ENCODE peak calls at places on chromosomes 16 and 17, in nine cellular contexts. M is ascending aorta; N is heart right ventricle; U is NT2/D1; W is mesendoderm; Z is stomach; Y is effector memory CD4-positive, alpha-beta T cell; P is mesenchymal stem cell; E is brain microvascular endothelial cell. I is an unnamed sample. For H3K36me3 and H3K27me3, the result is how much of the 10 kb centered on the place peaks cover.

GRCh38 chr17:78421534-78422266 is 43.3 kb downstream of the PGS1 start:
- DNase-seq in Y (peak), U (peak), P (peak), E (peak), M (peak), Z (peak), N (peak), W (peak), I (peak)

GRCh38 chr17:17728550-17729251 is 47.4 kb downstream of the RAI1 start:
- DNase-seq in W (no peak), N (no peak), U (no peak), M (no peak), E (no peak), Z (peak), Y (no peak), P (no peak), I (no peak)

GRCh38 chr17:81339502-81340296 is 44.6 kb upstream of the SLC38A10 start:
- DNase-seq in P (peak), N (no peak), U (no peak), E (no peak), M (no peak), W (peak), Z (no peak), Y (no peak), I (peak)

GRCh38 chr17:19744922-19745757 is 3.0 kb downstream of the ALDH3A1 start:
- DNase-seq in N (peak), M (peak), Y (peak), U (peak), Z (peak), P (peak), W (peak), E (peak), I (peak)

GRCh38 chr16:1200014-1200627 is 24.9 kb downstream of the TPSG1 start:
- DNase-seq in W (no peak), E (no peak), Z (no peak), U (no peak), N (no peak), Y (no peak), P (no peak), M (no peak), I (peak)

GRCh38 chr17:82871776-82872561 is 32.1 kb upstream of the ZNF750 start:
- DNase-seq in U (no peak), M (no peak), E (no peak), Y (no peak), Z (no peak), N (no peak), P (no peak), W (no peak), I (no peak)

GRCh38 chr16:56589141-56590039 is at the start of gene MT3:
- DNase-seq in W (peak), Y (no peak), N (no peak), E (no peak), U (no peak), Z (no peak), M (peak), P (no peak), I (peak)

GRCh38 chr17:4899341-4900230 is at the start of gene C17orf107:
- DNase-seq in E (peak), N (peak), W (peak), Z (peak), Y (peak), P (no peak), U (no peak), M (peak), I (peak)

GRCh38 chr16:22077700-22078313 is 14.5 kb upstream of the VWA3A start:
- DNase-seq in N (peak), M (peak), Y (peak), P (peak), W (peak), U (peak), E (peak), Z (peak), I (peak)

GRCh38 chr16:53519417-53520091 is 16.5 kb upstream of the AKTIP start:
- DNase-seq in M (no peak), Y (peak), W (no peak), E (no peak), U (no peak), P (no peak), Z (no peak), N (no peak), I (no peak)

GRCh38 chr17:44788139-44788538 is 29.4 kb downstream of the ADAM11 start:
- DNase-seq in W (no peak), U (no peak), M (no peak), E (no peak), P (no peak), Z (no peak), Y (no peak), N (no peak), I (no peak)

GRCh38 chr16:6777624-6778023 is 555.0 kb upstream of the RBFOX1 start:
- DNase-seq in W (no peak), P (no peak), N (no peak), U (no peak), Y (no peak), Z (no peak), M (no peak), E (no peak), I (no peak)

GRCh38 chr16:86074651-86075487 is 175.9 kb downstream of the IRF8 start:
- DNase-seq in N (no peak), U (peak), W (peak), Z (no peak), E (no peak), Y (no peak), P (peak), M (no peak), I (peak)

GRCh38 chr16:81371106-81371505 is 56.3 kb downstream of the GAN start:
- DNase-seq in M (no peak), E (no peak), W (no peak), U (no peak), P (no peak), N (no peak), Y (no peak), Z (no peak), I (no peak)

GRCh38 chr16:81366316-81366932 is 51.7 kb downstream of the GAN start:
- DNase-seq in Y (no peak), N (no peak), U (peak), M (no peak), W (peak), E (peak), P (peak), Z (no peak), I (peak)

GRCh38 chr16:81369888-81370504 is 55.2 kb downstream of the GAN start:
- DNase-seq in P (no peak), N (no peak), Y (no peak), E (no peak), Z (no peak), U (no peak), M (no peak), W (no peak), I (no peak)

GRCh38 chr16:81365731-81366130 is 51.0 kb downstream of the GAN start:
- DNase-seq in P (no peak), N (no peak), M (no peak), W (no peak), Y (no peak), U (no peak), E (no peak), Z (no peak), I (no peak)

DNA sequence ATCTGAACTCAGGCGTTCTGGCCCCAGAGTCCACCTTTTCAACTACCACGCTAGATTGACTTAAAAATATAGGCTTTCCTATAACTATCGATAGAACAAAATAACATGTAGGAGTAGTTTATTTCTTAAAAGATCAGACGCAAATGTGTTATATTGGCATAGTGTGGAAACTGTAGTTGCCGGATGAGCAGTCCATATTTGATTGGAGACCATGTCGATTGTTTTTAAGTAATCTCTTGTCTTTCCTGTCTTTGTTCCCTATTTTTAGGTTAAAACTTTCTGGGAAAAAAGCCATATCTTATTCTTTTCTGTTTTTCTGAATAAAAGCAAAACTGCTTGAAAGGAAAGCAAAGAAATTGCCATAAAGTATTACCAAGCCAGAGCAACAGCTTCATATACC is 53.1 kb downstream of the GAN start:
- DNase-seq in Y (no peak), M (no peak), P (no peak), N (no peak), W (no peak), E (no peak), U (no peak), Z (no peak), I (no peak)
- H3K36me3 ChIP-seq in Y (under half), M (under half), P (half or more), N (half or more), W (under half), E (under half), U (half or more), Z (half or more), I (under half)

DNA sequence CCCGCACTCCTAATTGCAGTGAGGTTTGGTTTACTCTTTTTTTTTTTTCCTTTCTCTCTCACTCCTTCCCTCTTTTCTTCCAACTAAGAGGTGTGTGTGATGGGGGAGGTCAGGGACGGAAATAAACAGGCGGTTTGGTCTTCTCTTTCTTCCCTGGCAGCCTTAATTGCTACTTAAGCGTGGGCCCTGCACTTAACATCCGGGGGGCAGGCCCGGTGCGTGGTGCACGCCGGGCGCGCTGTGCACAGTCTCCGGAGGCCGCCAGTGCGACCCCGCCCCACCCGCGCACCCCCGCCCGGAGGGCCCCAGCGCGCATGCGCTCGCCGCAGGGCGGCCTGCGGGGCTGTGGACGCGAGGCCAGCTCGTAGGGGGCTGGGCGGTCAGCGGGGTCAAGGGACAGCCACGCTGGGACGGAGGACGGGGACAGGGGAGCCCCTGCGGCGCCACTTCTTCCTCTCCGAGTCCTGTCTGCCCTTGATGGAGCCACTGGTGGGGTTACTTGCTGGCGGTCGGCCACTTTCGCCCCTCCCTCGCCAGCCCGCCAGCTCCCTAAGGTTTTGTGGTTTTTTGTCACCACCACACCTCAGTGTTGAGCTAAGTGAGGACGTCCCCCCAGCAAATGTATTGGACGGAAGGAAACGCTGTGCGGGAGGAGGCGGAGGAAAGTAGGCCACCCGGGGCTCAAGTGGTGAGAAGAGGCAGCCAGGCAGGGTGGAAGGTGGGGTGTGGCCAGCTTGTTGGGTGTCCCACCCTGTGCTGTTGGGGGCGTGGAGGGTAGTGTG is 120.9 kb downstream of the MRM1 start:
- DNase-seq in E (no peak), M (peak), U (no peak), Y (peak), P (peak), Z (peak), W (peak), N (peak), I (peak)
- H3K27me3 ChIP-seq in E (under half), M (under half), U (under half), Y (under half), P (half or more), Z (under half), W (under half), N (under half), I (under half)

GRCh38 chr17:13596241-13596941 is 5.3 kb downstream of the HS3ST3A1 start:
- DNase-seq in P (no peak), E (no peak), W (no peak), U (no peak), Z (no peak), Y (no peak), M (no peak), N (no peak), I (no peak)

GRCh38 chr17:13599168-13599577 is 2.6 kb downstream of the HS3ST3A1 start:
- DNase-seq in Y (no peak), N (no peak), P (no peak), E (no peak), W (no peak), Z (no peak), U (no peak), M (no peak), I (no peak)

GRCh38 chr17:13599808-13600398 is 1.8 kb downstream of the HS3ST3A1 start:
- DNase-seq in W (no peak), N (no peak), E (no peak), M (no peak), Z (no peak), Y (no peak), P (peak), U (no peak), I (no peak)

GRCh38 chr17:13598353-13599167 is 3.2 kb downstream of the HS3ST3A1 start:
- DNase-seq in M (no peak), U (no peak), Z (no peak), N (no peak), Y (no peak), E (no peak), W (peak), P (peak), I (no peak)

GRCh38 chr17:13597723-13598347 is 3.9 kb downstream of the HS3ST3A1 start:
- DNase-seq in Z (no peak), M (no peak), W (peak), Y (no peak), P (peak), E (no peak), U (no peak), N (peak), I (peak)
- H3K4me3 ChIP-seq in Z (no peak), M (no peak), W (no peak), Y (no peak), P (no peak), E (peak), U (no peak), N (no peak), I (no peak)

GRCh38 chr17:6157716-6158115 is 87.5 kb downstream of the WSCD1 start:
- DNase-seq in Z (no peak), P (no peak), N (no peak), U (no peak), M (no peak), E (no peak), Y (no peak), W (no peak), I (no peak)

GRCh38 chr17:6160188-6160555 is 90.0 kb downstream of the WSCD1 start:
- DNase-seq in Y (no peak), U (no peak), M (no peak), N (no peak), W (no peak), E (no peak), Z (no peak), P (no peak), I (no peak)

GRCh38 chr17:6162216-6162615 is 92.0 kb downstream of the WSCD1 start:
- DNase-seq in U (peak), N (no peak), E (no peak), Z (no peak), Y (no peak), P (no peak), M (no peak), W (no peak), I (peak)

GRCh38 chr17:6161456-6161855 is 91.3 kb downstream of the WSCD1 start:
- DNase-seq in N (no peak), M (no peak), P (no peak), E (no peak), W (no peak), Z (no peak), U (no peak), Y (no peak), I (no peak)

GRCh38 chr17:6159541-6160187 is 89.5 kb downstream of the WSCD1 start:
- DNase-seq in U (no peak), W (no peak), P (no peak), N (no peak), Y (no peak), M (no peak), Z (no peak), E (no peak), I (no peak)
- H3K36me3 ChIP-seq in U (under half), W (under half), P (under half), N (under half), Y (under half), M (under half), Z (under half), E (under half), I (under half)

DNA sequence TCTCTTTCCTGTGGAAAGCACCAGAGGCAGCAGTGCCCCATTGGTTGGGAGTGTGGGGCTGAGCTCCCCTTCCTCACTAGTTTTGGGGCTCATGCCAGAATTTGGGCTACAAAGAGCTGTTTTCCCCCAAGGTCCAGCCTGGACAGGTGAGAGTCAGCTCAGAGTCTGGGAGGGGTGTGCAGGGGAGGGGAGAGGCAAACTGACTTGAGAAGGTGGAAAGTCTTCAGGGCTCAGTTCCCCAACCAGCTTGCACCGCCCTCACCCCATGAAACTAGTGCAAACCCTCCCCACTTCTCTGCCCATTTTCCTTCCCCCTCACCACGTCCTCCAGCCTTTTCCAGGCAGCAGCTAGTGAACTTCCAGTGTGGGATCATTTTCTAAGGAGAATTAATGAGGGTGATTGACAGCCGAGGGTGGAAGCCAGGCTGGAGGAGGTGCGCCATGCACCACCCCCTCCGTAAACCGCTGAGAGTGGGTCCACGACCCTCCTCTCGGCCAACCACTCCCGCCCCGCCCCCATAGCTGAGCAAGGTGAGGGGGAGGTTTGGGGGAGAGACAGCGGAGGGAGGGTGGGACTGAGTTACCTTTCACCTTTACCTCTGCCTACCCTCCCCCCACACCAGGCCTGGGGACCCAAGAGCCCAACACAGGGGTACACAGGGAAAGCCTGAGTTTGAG is 6.3 kb upstream of the DLX4 start:
- DNase-seq in P (no peak), U (no peak), W (no peak), E (no peak), N (no peak), Y (no peak), M (no peak), Z (no peak), I (peak)
- H3K27me3 ChIP-seq in P (half or more), U (half or more), W (half or more), E (half or more), N (half or more), Y (under half), M (under half), Z (under half), I (half or more)

GRCh38 chr16:66649167-66649566 is 44.7 kb downstream of the CMTM3 start:
- DNase-seq in W (no peak), Y (no peak), N (no peak), E (no peak), M (no peak), P (no peak), Z (no peak), U (no peak), I (no peak)

GRCh38 chr16:66651474-66651765 is 45.1 kb downstream of the CMTM4 start:
- DNase-seq in P (no peak), U (no peak), E (no peak), Z (no peak), N (no peak), Y (no peak), M (no peak), W (peak), I (no peak)

GRCh38 chr16:66649636-66650205 is 45.2 kb downstream of the CMTM3 start:
- DNase-seq in U (no peak), Y (no peak), P (no peak), N (no peak), Z (peak), W (no peak), E (no peak), M (no peak), I (no peak)

GRCh38 chr16:66651965-66652364 is 44.6 kb downstream of the CMTM4 start:
- DNase-seq in N (no peak), Z (peak), W (no peak), Y (no peak), M (no peak), E (no peak), U (no peak), P (no peak), I (no peak)

GRCh38 chr16:66650707-66651473 is 45.7 kb downstream of the CMTM4 start:
- DNase-seq in E (peak), N (peak), Z (peak), P (peak), U (peak), M (peak), Y (peak), W (peak), I (peak)
- H3K4me3 ChIP-seq in E (peak), N (no peak), Z (no peak), P (no peak), U (no peak), M (peak), Y (peak), W (no peak), I (no peak)